ENCODE peak calls at places on chromosomes 16 and 17, in five cellular contexts. L is PC-3, O is HCT116, V is GM23248, P is SK-N-SH. Z is an unnamed sample.
A peak's percentile ranks its signal among the peaks of the same experiment; 100 is the strongest.

GRCh38 chr17:40095944-40096791 is 4.2 kb downstream of the NR1D1 start:
- DNase-seq in L (no peak), O (no peak), V (peak; percentile 33), P (no peak), Z (no peak)

GRCh38 chr16:168424-168823 is 2.6 kb downstream of the HBM start:
- DNase-seq in L (no peak), O (no peak), V (no peak), P (peak; percentile 57), Z (no peak)

GRCh38 chr17:66458782-66459181 is 156.4 kb downstream of the PRKCA start:
- DNase-seq in L (no peak), O (no peak), V (no peak), P (no peak), Z (no peak)

GRCh38 chr17:58059141-58059540 is 24.1 kb upstream of the DYNLL2 start:
- DNase-seq in L (peak; percentile 28), O (no peak), V (no peak), P (no peak), Z (no peak)

GRCh38 chr16:53415504-53415903 is 18.8 kb upstream of the RBL2 start:
- DNase-seq in L (peak; percentile 48), O (no peak), V (no peak), P (no peak), Z (peak; percentile 47)

GRCh38 chr17:38345743-38346142 is 2.0 kb upstream of the GPR179 start:
- DNase-seq in L (no peak), O (no peak), V (no peak), P (no peak), Z (no peak)

GRCh38 chr16:996672-997071 is 15.1 kb downstream of the SOX8 start:
- DNase-seq in L (no peak), O (no peak), V (no peak), P (no peak), Z (no peak)

GRCh38 chr17:50356892-50357510 is 11.1 kb downstream of the XYLT2 start:
- DNase-seq in L (no peak), O (no peak), V (no peak), P (no peak), Z (no peak)

GRCh38 chr17:81429353-81429774 is 34.1 kb downstream of the BAHCC1 start:
- DNase-seq in L (peak; percentile 81), O (no peak), V (peak; percentile 86), P (peak; percentile 97), Z (no peak)

GRCh38 chr17:7835818-7836595 is 2.0 kb downstream of the KDM6B start:
- DNase-seq in L (peak; percentile 34), O (no peak), V (peak; percentile 77), P (peak; percentile 55), Z (peak; percentile 77)

GRCh38 chr17:45127583-45128300 is 4.6 kb downstream of the PLCD3 start:
- DNase-seq in L (peak; percentile 78), O (no peak), V (peak; percentile 57), P (no peak), Z (peak; percentile 51)

GRCh38 chr17:45128331-45128730 is 4.0 kb downstream of the PLCD3 start:
- DNase-seq in L (no peak), O (no peak), V (no peak), P (no peak), Z (no peak)

GRCh38 chr17:45129940-45130639 is 2.2 kb downstream of the PLCD3 start:
- DNase-seq in L (peak; percentile 59), O (no peak), V (peak; percentile 47), P (no peak), Z (no peak)

GRCh38 chr17:45129426-45129939 is 2.8 kb downstream of the PLCD3 start:
- DNase-seq in L (no peak), O (no peak), V (peak; percentile 53), P (no peak), Z (peak; percentile 70)

DNA sequence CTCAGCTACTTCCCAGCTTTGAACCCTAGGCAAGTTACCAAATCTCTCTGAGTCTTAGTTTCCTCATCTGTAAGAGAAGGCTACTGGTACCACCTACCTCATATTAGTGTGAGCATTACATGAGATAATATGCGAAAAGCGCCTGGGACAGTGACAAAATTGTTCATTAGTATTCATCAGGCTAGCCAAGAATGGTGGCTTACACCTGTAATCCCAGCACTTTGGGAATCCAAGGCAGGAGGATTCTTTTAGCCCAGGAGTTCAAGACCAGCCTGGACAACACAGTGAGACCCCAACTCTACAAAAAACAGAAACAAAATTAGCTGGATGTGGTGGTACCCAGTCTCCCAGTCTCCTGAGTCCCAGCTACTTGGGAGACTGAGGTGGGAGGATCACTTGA is 3.3 kb downstream of the PLCD3 start:
- DNase-seq in L (no peak), O (no peak), V (no peak), P (no peak), Z (no peak)
- H3K9ac ChIP-seq in L (no peak overlapping the region), O (peak overlapping the region; percentile 82), V (no peak overlapping the region), P (no peak overlapping the region), Z (no peak overlapping the region)

GRCh38 chr16:4868046-4868445 is 20.8 kb downstream of the UBN1 start:
- DNase-seq in L (no peak), O (no peak), V (no peak), P (no peak), Z (no peak)

GRCh38 chr16:4868573-4868972 is 21.3 kb downstream of the UBN1 start:
- DNase-seq in L (no peak), O (no peak), V (no peak), P (no peak), Z (no peak)

GRCh38 chr16:4864728-4865127 is 17.4 kb downstream of the UBN1 start:
- DNase-seq in L (no peak), O (no peak), V (no peak), P (no peak), Z (no peak)

GRCh38 chr16:4865231-4865860 is 18.1 kb downstream of the UBN1 start:
- DNase-seq in L (no peak), O (no peak), V (no peak), P (no peak), Z (no peak)

GRCh38 chr16:4866586-4866985 is 19.3 kb downstream of the UBN1 start:
- DNase-seq in L (no peak), O (no peak), V (no peak), P (no peak), Z (no peak)
- TF ChIP-seq EZH2phosphoT487 in L (no peak), O (no peak), V (no peak), P (no peak), Z (no peak)

GRCh38 chr16:67459066-67459857 is 21.7 kb downstream of the ATP6V0D1 start:
- DNase-seq in L (no peak), O (no peak), V (peak; percentile 33), P (peak; percentile 38), Z (no peak)

GRCh38 chr16:67461600-67462278 is 19.2 kb downstream of the ATP6V0D1 start:
- DNase-seq in L (no peak), O (no peak), V (no peak), P (no peak), Z (no peak)

GRCh38 chr16:67459858-67460144 is 21.2 kb downstream of the ATP6V0D1 start:
- DNase-seq in L (no peak), O (no peak), V (no peak), P (no peak), Z (no peak)

GRCh38 chr16:67460961-67461360 is 20.0 kb downstream of the ATP6V0D1 start:
- DNase-seq in L (no peak), O (no peak), V (no peak), P (no peak), Z (no peak)

GRCh38 chr16:67460168-67460567 is 20.8 kb downstream of the ATP6V0D1 start:
- DNase-seq in L (no peak), O (no peak), V (no peak), P (no peak), Z (no peak)
- H3K9ac ChIP-seq in L (no peak overlapping the region), O (no peak overlapping the region), V (no peak overlapping the region), P (no peak overlapping the region), Z (no peak overlapping the region)

GRCh38 chr17:31678431-31678830 is 180.6 kb downstream of the COPRS start:
- DNase-seq in L (peak; percentile 39), O (no peak), V (peak; percentile 50), P (no peak), Z (no peak)
- TF ChIP-seq EZH2phosphoT487 in L (no peak), O (no peak), V (no peak), P (no peak), Z (no peak)

DNA sequence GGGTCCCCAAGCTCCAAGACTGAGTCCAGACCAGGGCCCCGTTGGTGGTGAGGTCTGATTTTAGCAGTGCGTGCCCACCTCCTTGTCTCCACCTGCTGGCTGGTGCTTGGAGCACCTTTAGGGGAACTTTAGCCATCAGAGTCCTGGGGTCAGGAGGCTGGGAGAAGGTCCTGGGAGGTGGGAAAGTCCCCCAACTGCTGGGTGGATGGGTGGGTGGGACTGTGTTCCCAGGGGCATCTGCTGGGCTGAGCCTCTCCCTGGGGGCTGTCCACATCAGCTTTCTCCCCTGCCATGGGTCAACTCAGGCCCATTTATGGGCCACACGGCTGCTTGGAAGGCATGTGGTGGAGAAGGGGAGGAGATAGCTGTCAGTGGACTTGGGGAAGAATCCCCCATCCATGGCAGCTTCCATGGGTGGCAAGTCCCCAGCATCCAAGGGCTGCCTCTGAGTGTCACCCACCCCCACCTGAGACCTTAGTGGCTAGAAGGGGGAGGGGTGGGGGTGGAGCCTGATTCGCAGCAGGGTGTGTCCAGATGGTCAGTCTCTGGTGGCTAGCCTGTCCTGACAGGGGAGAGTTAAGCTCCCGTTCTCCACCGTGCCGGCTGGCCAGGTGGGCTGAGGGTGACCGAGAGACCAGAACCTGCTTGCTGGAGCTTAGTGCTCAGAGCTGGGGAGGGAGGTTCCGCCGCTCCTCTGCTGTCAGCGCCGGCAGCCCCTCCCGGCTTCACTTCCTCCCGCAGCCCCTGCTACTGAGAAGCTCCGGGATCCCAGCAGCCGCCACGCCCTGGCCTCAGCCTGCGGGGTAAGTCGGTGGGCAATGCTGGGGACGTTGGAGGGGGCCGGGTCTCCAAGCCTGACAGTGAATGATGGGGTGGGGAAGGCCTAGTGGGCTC is at the start of gene TRPV2:
- DNase-seq in L (peak; percentile 49), O (no peak), V (no peak), P (peak; percentile 23), Z (peak; percentile 45)
- H3K9ac ChIP-seq in L (no peak within 1 kb of the TSS), O (no peak within 1 kb of the TSS), V (peak within 1 kb of the TSS; percentile 66), P (no peak within 1 kb of the TSS), Z (no peak within 1 kb of the TSS)

GRCh38 chr16:59368586-59368985 is 634.5 kb upstream of the GOT2 start:
- DNase-seq in L (no peak), O (no peak), V (no peak), P (no peak), Z (no peak)
- TF ChIP-seq EZH2phosphoT487 in L (no peak), O (no peak), V (no peak), P (no peak), Z (no peak)